ENCODE peak calls at places on chromosome 1, in seven cellular contexts. K is Kasumi-1; R is activated naive CD4-positive, alpha-beta T cell; C is kidney tubule cell; A is uterus; D is left ventricle myocardium inferior; S is CD8-positive, alpha-beta T cell. G is an unnamed sample.

GRCh38 chr1:234996245-234996757 is 132.3 kb downstream of the TOMM20 start:
- DNase-seq in S (no peak), R (no peak), C (no peak), D (no peak), K (no peak), A (no peak), G (no peak)

GRCh38 chr1:39410915-39411436 is 80.5 kb upstream of the BMP8A start:
- DNase-seq in A (peak), C (peak), K (peak), S (peak), R (no peak), D (peak), G (peak)

GRCh38 chr1:58779837-58780585 is 3.8 kb downstream of the JUN start:
- DNase-seq in D (peak), C (peak), S (no peak), K (no peak), A (peak), R (no peak), G (peak)

GRCh38 chr1:231241751-231242150 is 739 bp downstream of the GNPAT start:
- DNase-seq in R (no peak), D (no peak), S (no peak), K (peak), C (peak), A (no peak), G (peak)

GRCh38 chr1:243345205-243345604 is 89.4 kb downstream of the SDCCAG8 start:
- DNase-seq in A (no peak), R (no peak), S (no peak), C (no peak), K (no peak), D (no peak), G (no peak)

GRCh38 chr1:232950919-232951579 is 638 bp downstream of the NTPCR start:
- DNase-seq in A (no peak), R (no peak), K (peak), S (peak), C (peak), D (no peak), G (peak)

GRCh38 chr1:182549346-182549745 is 39.7 kb downstream of the RNASEL start:
- DNase-seq in D (no peak), K (no peak), C (no peak), A (no peak), R (no peak), S (no peak), G (no peak)

GRCh38 chr1:10509823-10510509 is 35.2 kb downstream of the PEX14 start:
- DNase-seq in K (no peak), R (no peak), S (no peak), D (no peak), A (no peak), C (no peak), G (no peak)

GRCh38 chr1:38084700-38085099 is 38.1 kb upstream of the POU3F1 start:
- DNase-seq in D (peak), R (no peak), C (no peak), K (no peak), S (no peak), A (no peak), G (no peak)

GRCh38 chr1:173474097-173474779 is 2.9 kb upstream of the PRDX6 start:
- DNase-seq in A (no peak), C (no peak), R (no peak), D (no peak), S (no peak), K (no peak), G (no peak)

GRCh38 chr1:172612478-172612877 is 46.4 kb upstream of the FASLG start:
- DNase-seq in R (no peak), A (no peak), C (no peak), S (no peak), D (no peak), K (no peak), G (no peak)

GRCh38 chr1:10211805-10212405 is 1.5 kb downstream of the KIF1B start:
- DNase-seq in S (no peak), D (no peak), K (no peak), R (no peak), C (peak), A (no peak), G (no peak)

GRCh38 chr1:58155418-58156123 is 391.0 kb downstream of the OMA1 start:
- DNase-seq in A (no peak), C (peak), R (no peak), D (peak), K (peak), S (no peak), G (peak)

G was measured in mammary epithelial cell.